ENCODE peak calls at places on chromosomes 16 and 17, in four cellular contexts. I is GM23338, P is EL, C is hepatic stellate cell. O is an unnamed sample.

GRCh38 chr17:67525239-67526135 is 148.4 kb downstream of the PITPNC1 start:
- DNase-seq in I (no peak), P (no peak), C (no peak), O (no peak)

GRCh38 chr17:57938061-57938502 is 17.1 kb downstream of the CUEDC1 start:
- DNase-seq in I (no peak), P (no peak), C (no peak), O (no peak)

GRCh38 chr17:41538565-41538991 is 10.5 kb upstream of the KRT19 start:
- DNase-seq in I (peak), P (peak), C (peak), O (peak)

GRCh38 chr16:9296273-9296593 is 204.8 kb downstream of the HAPSTR1 start:
- DNase-seq in I (no peak), P (no peak), C (no peak), O (no peak)

GRCh38 chr16:63976345-63976744 is 1145.5 kb downstream of the CDH11 start:
- DNase-seq in I (no peak), P (no peak), C (no peak), O (no peak)

GRCh38 chr16:27328937-27329336 is 15.2 kb downstream of the IL4R start:
- DNase-seq in I (no peak), P (no peak), C (no peak), O (no peak)

GRCh38 chr16:85252014-85252413 is 139.7 kb upstream of the CIBAR2 start:
- DNase-seq in I (no peak), P (no peak), C (no peak), O (peak)

GRCh38 chr17:43772877-43773648 is 5.7 kb downstream of the DUSP3 start:
- DNase-seq in I (no peak), P (no peak), C (no peak), O (no peak)

GRCh38 chr17:76246080-76247066 is 6.1 kb upstream of the RNF157 start:
- DNase-seq in I (no peak), P (no peak), C (no peak), O (no peak)

GRCh38 chr16:48511071-48511540 is 98.9 kb downstream of the N4BP1 start:
- DNase-seq in I (no peak), P (peak), C (no peak), O (peak)

GRCh38 chr16:17963185-17963836 is 373.2 kb downstream of the NPIPA8 start:
- DNase-seq in I (peak), P (no peak), C (no peak), O (peak)

GRCh38 chr17:58329035-58329807 is 626 bp upstream of the TSPOAP1 start:
- DNase-seq in I (peak), P (no peak), C (no peak), O (no peak)

GRCh38 chr16:84166796-84167695 is 19.8 kb downstream of the TAF1C start:
- DNase-seq in I (peak), P (no peak), C (no peak), O (no peak)

GRCh38 chr17:58344791-58345157 is 7.2 kb downstream of the SUPT4H1 start:
- DNase-seq in I (no peak), P (no peak), C (no peak), O (no peak)

GRCh38 chr17:10768766-10769383 is 35.0 kb downstream of the TMEM238L start:
- DNase-seq in I (no peak), P (no peak), C (no peak), O (no peak)

GRCh38 chr16:67995423-67995822 is 3.9 kb downstream of the DPEP2 start:
- DNase-seq in I (no peak), P (peak), C (no peak), O (no peak)

GRCh38 chr16:78609542-78610253 is 510.2 kb downstream of the WWOX start:
- DNase-seq in I (no peak), P (no peak), C (no peak), O (no peak)

GRCh38 chr16:12503201-12503600 is 300.5 kb downstream of the CPPED1 start:
- DNase-seq in I (no peak), P (no peak), C (no peak), O (no peak)

GRCh38 chr16:874366-875181 is 74.0 kb upstream of the GNG13 start:
- DNase-seq in I (no peak), P (no peak), C (no peak), O (no peak)

GRCh38 chr17:62653831-62654829 is 26.7 kb downstream of the MRC2 start:
- DNase-seq in I (no peak), P (peak), C (peak), O (peak)

O was measured in ELF-1.